ENCODE peak calls at places on chromosomes 5 and 9, in four cellular contexts. D is M059J, S is AG08396, X is AG09319. T is an unnamed sample.
A peak's percentile ranks its signal among the peaks of the same experiment; 100 is the strongest.

GRCh38 chr5:132110195-132110594 is 36.6 kb downstream of the CSF2 start:
- DNase-seq in D (no peak), S (no peak), X (no peak), T (no peak)

GRCh38 chr9:16309350-16310271 is 560.9 kb downstream of the BNC2 start:
- DNase-seq in D (no peak), S (no peak), X (no peak), T (no peak)

GRCh38 chr5:76867827-76868693 is 18.2 kb downstream of the S100Z start:
- DNase-seq in D (peak; percentile 70), S (peak; percentile 70), X (peak; percentile 25), T (peak; percentile 67)

GRCh38 chr9:8815219-8815618 is 1015.6 kb upstream of the DMAC1 start:
- DNase-seq in D (no peak), S (no peak), X (no peak), T (no peak)

GRCh38 chr5:110916373-110917049 is 155.0 kb upstream of the TSLP start:
- DNase-seq in D (peak; percentile 95), S (peak; percentile 72), X (peak; percentile 73), T (peak; percentile 58)

GRCh38 chr9:120853198-120853597 is 10.5 kb upstream of the PSMD5 start:
- DNase-seq in D (no peak), S (no peak), X (no peak), T (no peak)

GRCh38 chr9:19648672-19649071 is 140.2 kb downstream of the SLC24A2 start:
- DNase-seq in D (no peak), S (no peak), X (no peak), T (no peak)

GRCh38 chr5:71924325-71924724 is 182.9 kb upstream of the MAP1B start:
- DNase-seq in D (peak; percentile 39), S (no peak), X (no peak), T (no peak)

GRCh38 chr5:14600846-14601245 is 19.3 kb downstream of the OTULINL start:
- DNase-seq in D (no peak), S (no peak), X (no peak), T (no peak)

GRCh38 chr5:140840978-140841962 is at the start of gene PCDHA8:
- DNase-seq in D (no peak), S (no peak), X (no peak), T (no peak)

GRCh38 chr5:132667761-132668705 is 5.8 kb upstream of the IL4 start:
- DNase-seq in D (no peak), S (no peak), X (no peak), T (peak; percentile 59)

GRCh38 chr9:14097215-14097614 is 216.7 kb downstream of the NFIB start:
- DNase-seq in D (peak; percentile 9), S (no peak), X (no peak), T (no peak)

GRCh38 chr5:13472834-13473233 is 471.7 kb downstream of the DNAH5 start:
- DNase-seq in D (no peak), S (no peak), X (no peak), T (no peak)

GRCh38 chr5:175257847-175258194 is 186.2 kb downstream of the DRD1 start:
- DNase-seq in D (no peak), S (no peak), X (no peak), T (no peak)

GRCh38 chr5:44546283-44546682 is 157.1 kb upstream of the FGF10 start:
- DNase-seq in D (peak; percentile 50), S (peak; percentile 21), X (peak; percentile 59), T (no peak)

GRCh38 chr9:137955224-137955570 is 77.6 kb downstream of the CACNA1B start:
- DNase-seq in D (no peak), S (no peak), X (no peak), T (no peak)

GRCh38 chr5:135916638-135917263 is 21.1 kb upstream of the IL9 start:
- DNase-seq in D (no peak), S (no peak), X (no peak), T (no peak)

GRCh38 chr9:18159254-18159653 is 314.7 kb upstream of the ADAMTSL1 start:
- DNase-seq in D (no peak), S (no peak), X (no peak), T (no peak)

GRCh38 chr9:129983891-129984290 is 59.1 kb downstream of the FNBP1 start:
- DNase-seq in D (peak; percentile 56), S (no peak), X (no peak), T (no peak)

GRCh38 chr9:125276771-125277170 is 15.1 kb downstream of the GAPVD1 start:
- DNase-seq in D (no peak), S (no peak), X (no peak), T (no peak)

GRCh38 chr5:130795037-130795436 is 370.0 kb downstream of the HINT1 start:
- DNase-seq in D (no peak), S (no peak), X (no peak), T (no peak)

GRCh38 chr9:70043689-70044449 is at the start of gene MAMDC2:
- DNase-seq in D (peak; percentile 63), S (peak; percentile 72), X (no peak), T (no peak)

GRCh38 chr9:129136446-129137049 is 25.3 kb downstream of the PTPA start:
- DNase-seq in D (no peak), S (no peak), X (no peak), T (no peak)